ENCODE peak calls at places on chromosomes 12 and 14, in five cellular contexts. I, H, A, Z and E are unnamed samples.

GRCh38 chr12:57148469-57149308 is 1.3 kb upstream of the LRP1-AS start:
- DNase-seq in I (no peak), H (no peak), A (no peak), Z (no peak), E (peak; percentile 85)

GRCh38 chr14:102209224-102209966 is 69.7 kb downstream of the WDR20 start:
- DNase-seq in I (no peak), H (no peak), A (no peak), Z (no peak), E (peak; percentile 79)

GRCh38 chr14:58078068-58078467 is 73.9 kb downstream of the ARMH4 start:
- DNase-seq in I (no peak), H (no peak), A (no peak), Z (no peak), E (no peak)

GRCh38 chr12:69623970-69624369 is 13.3 kb upstream of the LRRC10 start:
- DNase-seq in I (no peak), H (no peak), A (no peak), Z (no peak), E (no peak)

GRCh38 chr14:101823511-101824120 is 62.1 kb downstream of the PPP2R5C start:
- DNase-seq in I (peak; percentile 86), H (peak; percentile 46), A (no peak), Z (no peak), E (no peak)

GRCh38 chr12:100216337-100216736 is 15.7 kb downstream of the ACTR6 start:
- DNase-seq in I (no peak), H (no peak), A (no peak), Z (no peak), E (no peak)

GRCh38 chr14:89504602-89505320 is 87.7 kb upstream of the FOXN3 start:
- DNase-seq in I (no peak), H (no peak), A (no peak), Z (no peak), E (no peak)

GRCh38 chr14:65208548-65208947 is 106.2 kb upstream of the MAX start:
- DNase-seq in I (no peak), H (peak; percentile 45), A (no peak), Z (no peak), E (no peak)

GRCh38 chr12:110379201-110379600 is 24.3 kb downstream of the ANAPC7 start:
- DNase-seq in I (no peak), H (no peak), A (no peak), Z (no peak), E (no peak)

GRCh38 chr14:30299915-30300314 is 259.0 kb upstream of the G2E3 start:
- DNase-seq in I (no peak), H (no peak), A (no peak), Z (no peak), E (no peak)

GRCh38 chr14:22978873-22979671 is 3.3 kb downstream of the AJUBA start:
- DNase-seq in I (no peak), H (no peak), A (peak; percentile 77), Z (no peak), E (no peak)

GRCh38 chr12:123077298-123078113 is 73.4 kb downstream of the PITPNM2 start:
- DNase-seq in I (no peak), H (no peak), A (no peak), Z (no peak), E (no peak)

GRCh38 chr12:25959069-25959961 is 833 bp downstream of the RASSF8 start:
- DNase-seq in I (no peak), H (no peak), A (peak; percentile 40), Z (no peak), E (peak; percentile 68)

GRCh38 chr14:101730626-101731186 is 30.8 kb upstream of the PPP2R5C start:
- DNase-seq in I (no peak), H (no peak), A (no peak), Z (no peak), E (no peak)

GRCh38 chr12:131287015-131287937 is 333.6 kb downstream of the ADGRD1 start:
- DNase-seq in I (peak; percentile 30), H (no peak), A (peak; percentile 2), Z (no peak), E (no peak)

GRCh38 chr12:124665516-124665915 is 98.1 kb upstream of the NCOR2 start:
- DNase-seq in I (no peak), H (no peak), A (no peak), Z (no peak), E (no peak)

GRCh38 chr14:94389731-94390371 is 1.4 kb upstream of the SERPINA1 start:
- DNase-seq in I (no peak), H (no peak), A (no peak), Z (no peak), E (no peak)

GRCh38 chr14:94388896-94389469 is 581 bp upstream of the SERPINA1 start:
- DNase-seq in I (no peak), H (no peak), A (no peak), Z (no peak), E (no peak)

GRCh38 chr14:94386085-94387031 is 2.0 kb downstream of the SERPINA1 start:
- DNase-seq in I (no peak), H (no peak), A (no peak), Z (no peak), E (no peak)

GRCh38 chr14:94387051-94388026 is 1.1 kb downstream of the SERPINA1 start:
- DNase-seq in I (no peak), H (no peak), A (no peak), Z (no peak), E (no peak)

GRCh38 chr14:94388027-94388895 is at the start of gene SERPINA1:
- DNase-seq in I (no peak), H (no peak), A (no peak), Z (no peak), E (no peak)
- H3K4me1 ChIP-seq in I (no peaks in the 10 kb centered on the region), H (no peaks in the 10 kb centered on the region), A (peaks cover 5% of the 10 kb centered on the region), Z (peaks cover 21% of the 10 kb centered on the region), E (no peaks in the 10 kb centered on the region)

GRCh38 chr12:19941096-19941495 is 427.2 kb upstream of the PDE3A start:
- DNase-seq in I (no peak), H (no peak), A (no peak), Z (no peak), E (no peak)

GRCh38 chr12:19938031-19938430 is 430.3 kb upstream of the PDE3A start:
- DNase-seq in I (no peak), H (no peak), A (no peak), Z (no peak), E (no peak)

GRCh38 chr12:19933924-19934323 is 434.4 kb upstream of the PDE3A start:
- DNase-seq in I (no peak), H (no peak), A (no peak), Z (no peak), E (no peak)

DNA sequence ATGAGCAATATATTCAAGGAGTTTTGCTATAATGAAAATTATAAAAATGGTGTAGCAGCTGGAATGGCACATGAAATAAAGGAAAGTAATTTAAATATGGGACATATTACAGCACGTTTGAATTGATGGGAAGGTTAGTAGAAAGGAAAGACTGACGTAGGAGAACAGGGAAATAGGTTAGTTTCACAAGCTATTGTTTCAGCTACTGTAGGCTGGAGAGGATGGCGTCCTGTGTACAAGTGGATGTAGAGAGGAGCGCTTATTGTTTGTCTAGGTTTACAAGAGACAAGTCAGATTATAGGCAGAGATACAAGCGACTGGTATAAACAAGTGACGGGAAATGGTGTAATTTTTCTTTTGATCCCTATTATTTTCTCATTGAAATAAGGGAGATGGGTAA is 431.2 kb upstream of the PDE3A start:
- DNase-seq in I (no peak), H (no peak), A (no peak), Z (no peak), E (no peak)
- H3K27ac ChIP-seq in I (no peak overlapping the region), H (no peak overlapping the region), A (no peak overlapping the region), Z (no peak overlapping the region), E (no peak overlapping the region)

DNA sequence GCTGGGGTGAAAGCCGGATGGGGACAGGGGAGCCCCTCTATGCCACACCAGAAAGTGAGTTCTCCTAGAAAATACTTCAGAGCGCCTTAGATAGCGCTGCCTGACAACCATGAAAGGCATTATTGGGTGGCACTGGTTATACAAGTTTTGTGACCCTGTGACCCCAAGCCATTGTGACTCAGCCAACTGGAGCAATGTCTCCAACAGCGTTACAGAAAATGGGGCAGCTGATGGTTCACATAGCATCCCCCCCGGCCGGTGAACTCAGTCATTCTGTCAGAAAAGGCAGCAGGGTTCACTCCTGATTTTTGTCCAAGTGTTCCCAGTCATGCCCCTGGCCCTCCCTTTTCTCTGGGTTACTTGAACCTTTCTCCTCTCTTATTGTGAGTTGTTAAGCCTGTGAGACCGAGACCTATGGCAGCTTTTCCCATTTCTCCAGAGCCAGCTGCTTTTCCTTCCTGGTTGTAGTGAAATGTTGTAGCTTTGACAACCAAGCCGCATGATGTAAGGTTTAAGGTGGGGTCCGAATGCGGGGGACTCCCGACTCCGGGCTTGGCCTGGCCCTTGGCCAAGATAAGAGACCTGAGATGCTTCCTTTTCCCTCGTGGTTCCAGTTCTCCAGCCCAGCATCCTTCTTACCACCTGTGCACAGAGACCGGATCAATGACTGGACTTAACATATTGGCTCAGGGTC is 22.0 kb downstream of the CD9 start:
- DNase-seq in I (no peak), H (no peak), A (no peak), Z (no peak), E (no peak)
- H3K4me1 ChIP-seq in I (no peaks in the 10 kb centered on the region), H (peaks cover 17% of the 10 kb centered on the region), A (peaks cover 62% of the 10 kb centered on the region), Z (peaks cover 100% of the 10 kb centered on the region), E (peaks cover 46% of the 10 kb centered on the region)

GRCh38 chr12:96068636-96069035 is 33.2 kb upstream of the LTA4H start:
- DNase-seq in I (no peak), H (no peak), A (no peak), Z (no peak), E (no peak)

GRCh38 chr12:96069511-96070231 is 34.3 kb upstream of the LTA4H start:
- DNase-seq in I (no peak), H (no peak), A (no peak), Z (no peak), E (no peak)

GRCh38 chr12:96068111-96068510 is 32.7 kb upstream of the LTA4H start:
- DNase-seq in I (no peak), H (no peak), A (no peak), Z (no peak), E (no peak)

GRCh38 chr12:96073346-96074336 is 38.3 kb upstream of the LTA4H start:
- DNase-seq in I (no peak), H (no peak), A (no peak), Z (no peak), E (no peak)

DNA sequence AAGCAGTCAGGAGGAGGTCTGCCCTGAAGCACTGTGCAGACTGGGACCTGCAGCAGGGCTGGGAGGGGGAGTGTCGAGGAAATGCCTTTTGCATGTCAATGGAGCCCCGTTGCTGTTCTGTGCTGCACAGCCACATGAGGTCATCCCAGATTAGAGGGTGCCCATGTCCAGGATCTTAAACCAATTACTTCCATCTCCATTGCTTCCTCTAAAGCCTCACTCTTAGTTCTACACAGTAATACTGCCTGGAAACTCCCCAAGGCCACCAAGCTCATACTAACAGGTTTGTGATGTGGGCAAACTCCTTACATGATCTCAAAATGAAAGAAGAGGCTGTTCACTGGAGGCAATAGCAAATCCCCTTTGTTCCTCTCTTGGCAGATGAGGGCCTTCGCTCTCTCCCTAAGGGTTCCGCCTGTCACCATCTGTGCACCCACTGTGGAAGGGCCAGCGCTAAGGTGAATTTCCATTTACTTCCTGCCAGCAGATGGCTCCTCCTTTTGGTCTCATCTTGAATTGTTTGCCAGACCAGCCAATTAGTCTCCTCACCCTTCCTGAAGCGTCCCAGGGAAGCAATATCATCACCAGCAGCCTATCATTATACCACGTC is 35.4 kb upstream of the LTA4H start:
- DNase-seq in I (no peak), H (peak; percentile 35), A (no peak), Z (no peak), E (no peak)
- H3K27ac ChIP-seq in I (no peak overlapping the region), H (no peak overlapping the region), A (no peak overlapping the region), Z (peak overlapping the region; percentile 46), E (no peak overlapping the region)

GRCh38 chr14:34710744-34711143 is 3.6 kb downstream of the CFL2 start:
- DNase-seq in I (no peak), H (no peak), A (no peak), Z (no peak), E (no peak)
- H3K4me1 ChIP-seq in I (peaks cover 6% of the 10 kb centered on the region), H (peaks cover 48% of the 10 kb centered on the region), A (no peaks in the 10 kb centered on the region), Z (peaks cover 69% of the 10 kb centered on the region), E (peaks cover 37% of the 10 kb centered on the region)

GRCh38 chr12:532908-533565 is 73.3 kb downstream of the B4GALNT3 start:
- DNase-seq in I (no peak), H (no peak), A (no peak), Z (no peak), E (no peak)
- H3K27ac ChIP-seq in I (no peak overlapping the region), H (no peak overlapping the region), A (no peak overlapping the region), Z (peak overlapping the region; percentile 89), E (no peak overlapping the region)